ENCODE peak calls at places on chromosomes 13 and 19, in eight cellular contexts. E is naive thymus-derived CD8-positive, alpha-beta T cell; H is HFFc6; N is activated CD4-positive, alpha-beta T cell treated with anti-CD3 and anti-CD28 coated beads, Interleukin-2, amount 50 U/mL, for 48 hours; X is cardiac muscle cell; R is CD8-positive, alpha-beta T cell; U is GM20000; Q is stimulated activated CD4-positive, alpha-beta T cell treated with anti-CD3 and anti-CD28 coated beads, Interleukin-12 subunit alpha, Interleukin-12 subunit beta, amount 100 ng/mL, for 24 hours. Z is an unnamed sample.

GRCh38 chr13:40102854-40103253 is 447.4 kb downstream of the COG6 start:
- DNase-seq in Q (peak), H (no peak), N (peak), U (no peak), X (no peak), E (no peak), R (peak), Z (peak)

GRCh38 chr13:32669030-32669646 is 82.9 kb downstream of the PDS5B start:
- DNase-seq in X (peak), H (peak), U (peak), Q (no peak), E (peak), R (no peak), N (no peak), Z (no peak)

GRCh38 chr19:45428385-45429231 is 4.9 kb upstream of the ERCC1 start:
- DNase-seq in E (no peak), Q (no peak), R (no peak), U (peak), N (no peak), X (peak), H (no peak), Z (peak)

GRCh38 chr13:28574617-28575142 is 79.8 kb upstream of the FLT1 start:
- DNase-seq in H (peak), R (no peak), X (no peak), U (no peak), Q (peak), E (no peak), N (peak), Z (peak)

GRCh38 chr19:18425515-18426415 is 6.6 kb downstream of the SSBP4 start:
- DNase-seq in H (peak), X (no peak), E (no peak), N (no peak), U (no peak), Q (no peak), R (no peak), Z (no peak)

GRCh38 chr13:97307882-97308624 is 85.9 kb downstream of the MBNL2 start:
- DNase-seq in X (peak), N (no peak), Q (no peak), E (no peak), R (no peak), H (peak), U (no peak), Z (peak)

GRCh38 chr19:39433480-39434079 is 2.2 kb downstream of the RPS16 start:
- DNase-seq in X (no peak), Q (no peak), U (no peak), R (no peak), H (no peak), N (no peak), E (no peak), Z (no peak)

GRCh38 chr13:80337706-80338105 is 3.2 kb downstream of the SPRY2 start:
- DNase-seq in X (no peak), N (no peak), R (no peak), E (no peak), Q (no peak), U (no peak), H (no peak), Z (no peak)

GRCh38 chr19:9801976-9802375 is 16.9 kb downstream of the FBXL12 start:
- DNase-seq in H (no peak), X (no peak), R (no peak), N (no peak), E (no peak), Q (no peak), U (no peak), Z (no peak)

GRCh38 chr13:42392180-42392579 is 120.2 kb downstream of the AKAP11 start:
- DNase-seq in Q (no peak), H (no peak), U (no peak), E (no peak), N (no peak), X (no peak), R (no peak), Z (no peak)

GRCh38 chr13:73223372-73223781 is 164.6 kb downstream of the KLF5 start:
- DNase-seq in N (peak), X (no peak), U (peak), R (no peak), E (no peak), H (no peak), Q (no peak), Z (no peak)

GRCh38 chr19:20925481-20925880 is 2.4 kb downstream of the ZNF85 start:
- DNase-seq in N (no peak), Q (no peak), R (no peak), U (no peak), H (no peak), E (no peak), X (no peak), Z (no peak)

GRCh38 chr19:46218160-46218559 is 11.4 kb upstream of the IGFL1 start:
- DNase-seq in U (peak), X (peak), H (no peak), Q (peak), R (peak), N (peak), E (no peak), Z (peak)

GRCh38 chr13:46339035-46339666 is 47.9 kb downstream of the RUBCNL start:
- DNase-seq in N (no peak), R (no peak), H (peak), Q (no peak), E (no peak), U (peak), X (no peak), Z (no peak)

GRCh38 chr13:42266464-42266863 is 5.5 kb upstream of the AKAP11 start:
- DNase-seq in X (peak), H (peak), N (no peak), R (no peak), U (no peak), E (no peak), Q (no peak), Z (no peak)

GRCh38 chr13:91133941-91134772 is 213.3 kb upstream of the MIR17HG start:
- DNase-seq in Q (peak), R (peak), E (peak), N (peak), U (peak), X (peak), H (peak), Z (peak)

GRCh38 chr13:49681837-49682236 is 9.4 kb downstream of the EBPL start:
- DNase-seq in R (no peak), X (no peak), Q (no peak), N (no peak), H (peak), E (no peak), U (no peak), Z (no peak)

GRCh38 chr19:48560095-48560530 is 8.1 kb downstream of the SULT2B1 start:
- DNase-seq in U (no peak), H (no peak), E (no peak), X (no peak), N (no peak), R (no peak), Q (no peak), Z (no peak)

GRCh38 chr13:91158015-91158390 is 189.5 kb upstream of the MIR17HG start:
- DNase-seq in Q (no peak), R (no peak), H (no peak), N (no peak), X (no peak), U (no peak), E (no peak), Z (no peak)

GRCh38 chr19:45103200-45103624 is 10.2 kb downstream of the PPP1R37 start:
- DNase-seq in E (peak), R (peak), U (peak), H (no peak), X (no peak), N (peak), Q (no peak), Z (no peak)

GRCh38 chr19:33814181-33815165 is 17.8 kb downstream of the KCTD15 start:
- DNase-seq in N (no peak), H (no peak), X (no peak), U (no peak), E (no peak), Q (no peak), R (no peak), Z (no peak)

GRCh38 chr13:73732350-73732749 is 401.9 kb downstream of the KLF12 start:
- DNase-seq in X (no peak), Q (no peak), H (no peak), N (no peak), U (no peak), R (no peak), E (no peak), Z (no peak)

GRCh38 chr19:47107953-47108746 is 5.4 kb downstream of the ZC3H4 start:
- DNase-seq in N (no peak), H (no peak), X (no peak), E (no peak), U (no peak), R (no peak), Q (no peak), Z (no peak)

GRCh38 chr13:89688908-89689307 is 1658.6 kb upstream of the MIR17HG start:
- DNase-seq in N (no peak), X (no peak), H (no peak), U (no peak), Q (no peak), E (no peak), R (no peak), Z (no peak)

GRCh38 chr19:58001895-58002369 is 688 bp downstream of the ZNF606 start:
- DNase-seq in H (no peak), U (peak), Q (no peak), E (no peak), R (peak), N (no peak), X (peak), Z (no peak)

GRCh38 chr13:79387853-79388252 is 18.2 kb downstream of the RBM26 start:
- DNase-seq in E (no peak), R (no peak), Q (no peak), H (no peak), N (no peak), X (no peak), U (no peak), Z (no peak)

GRCh38 chr19:4233282-4233853 is 4.0 kb downstream of the EBI3 start:
- DNase-seq in U (peak), N (peak), R (peak), H (no peak), E (peak), Q (peak), X (peak), Z (peak)

GRCh38 chr19:27765397-27765796 is 1447.6 kb downstream of the UQCRFS1 start:
- DNase-seq in H (no peak), U (no peak), X (no peak), E (no peak), R (no peak), N (no peak), Q (no peak), Z (no peak)

GRCh38 chr13:46089213-46089612 is 15.6 kb downstream of the CPB2 start:
- DNase-seq in U (no peak), Q (no peak), E (no peak), R (no peak), N (no peak), X (no peak), H (no peak), Z (no peak)

GRCh38 chr13:109529964-109530363 is 256.4 kb downstream of the IRS2 start:
- DNase-seq in H (no peak), E (no peak), R (no peak), U (no peak), X (no peak), N (no peak), Q (no peak), Z (no peak)

GRCh38 chr19:38975861-38976271 is 324 bp upstream of the FBXO17 start:
- DNase-seq in R (no peak), U (no peak), X (no peak), H (no peak), Q (no peak), E (no peak), N (no peak), Z (peak)

GRCh38 chr19:50515168-50515561 is 1.5 kb upstream of the ASPDH start:
- DNase-seq in Q (no peak), N (no peak), H (no peak), E (no peak), U (no peak), R (no peak), X (no peak), Z (no peak)

GRCh38 chr19:35270381-35270811 is 1.6 kb downstream of the USF2 start:
- DNase-seq in Q (no peak), R (no peak), N (no peak), X (no peak), E (no peak), H (no peak), U (no peak), Z (no peak)

GRCh38 chr13:97125810-97126738 is 96.1 kb upstream of the MBNL2 start:
- DNase-seq in N (peak), Q (no peak), X (no peak), E (no peak), R (no peak), H (peak), U (peak), Z (no peak)

GRCh38 chr13:40517486-40518311 is 148.7 kb downstream of the FOXO1 start:
- DNase-seq in Q (peak), H (no peak), R (no peak), U (peak), X (no peak), N (peak), E (no peak), Z (no peak)